ENCODE peak calls at places on chromosomes 6 and 20, in nine cellular contexts. One of them, this sample, is unnamed.

GRCh38 chr20:20887593-20888272 is 175.3 kb upstream of the RALGAPA2 start:
- DNase-seq in activated naive CD8-positive, alpha-beta T cell treated with anti-CD3 and anti-CD28 coated beads for 36 hours: no peak
- DNase-seq in fibroblast of pulmonary artery: no peak
- DNase-seq in left ventricle myocardium superior: no peak
- DNase-seq in stimulated activated CD4-positive, alpha-beta T cell treated with anti-CD3 and anti-CD28 coated beads, Interleukin-2, amount 100 ng/mL, for 4 hours: no peak
- DNase-seq in mammary epithelial cell: no peak
- DNase-seq in NCI-H526: no peak
- DNase-seq in stimulated activated naive CD8-positive, alpha-beta T cell treated with anti-CD3 and anti-CD28 coated beads, Interleukin-15, Interleukin-2, amounts not matched to agents 100 U/mL and 50 U/mL, for 24 hours: no peak
- DNase-seq in substantia nigra: no peak
- DNase-seq in this sample: no peak

GRCh38 chr6:24766685-24767462 is 7.9 kb upstream of the GMNN start:
- DNase-seq in activated naive CD8-positive, alpha-beta T cell treated with anti-CD3 and anti-CD28 coated beads for 36 hours: no peak
- DNase-seq in fibroblast of pulmonary artery: peak
- DNase-seq in left ventricle myocardium superior: no peak
- DNase-seq in stimulated activated CD4-positive, alpha-beta T cell treated with anti-CD3 and anti-CD28 coated beads, Interleukin-2, amount 100 ng/mL, for 4 hours: no peak
- DNase-seq in mammary epithelial cell: peak
- DNase-seq in NCI-H526: peak
- DNase-seq in stimulated activated naive CD8-positive, alpha-beta T cell treated with anti-CD3 and anti-CD28 coated beads, Interleukin-15, Interleukin-2, amounts not matched to agents 100 U/mL and 50 U/mL, for 24 hours: no peak
- DNase-seq in substantia nigra: no peak
- DNase-seq in this sample: no peak

GRCh38 chr6:37284781-37285180 is 26.8 kb upstream of the TMEM217 start:
- DNase-seq in activated naive CD8-positive, alpha-beta T cell treated with anti-CD3 and anti-CD28 coated beads for 36 hours: no peak
- DNase-seq in fibroblast of pulmonary artery: no peak
- DNase-seq in left ventricle myocardium superior: no peak
- DNase-seq in stimulated activated CD4-positive, alpha-beta T cell treated with anti-CD3 and anti-CD28 coated beads, Interleukin-2, amount 100 ng/mL, for 4 hours: no peak
- DNase-seq in mammary epithelial cell: no peak
- DNase-seq in NCI-H526: no peak
- DNase-seq in stimulated activated naive CD8-positive, alpha-beta T cell treated with anti-CD3 and anti-CD28 coated beads, Interleukin-15, Interleukin-2, amounts not matched to agents 100 U/mL and 50 U/mL, for 24 hours: no peak
- DNase-seq in substantia nigra: no peak
- DNase-seq in this sample: no peak

GRCh38 chr20:61499859-61500258 is 247.8 kb downstream of the CDH4 start:
- DNase-seq in activated naive CD8-positive, alpha-beta T cell treated with anti-CD3 and anti-CD28 coated beads for 36 hours: no peak
- DNase-seq in fibroblast of pulmonary artery: no peak
- DNase-seq in left ventricle myocardium superior: no peak
- DNase-seq in stimulated activated CD4-positive, alpha-beta T cell treated with anti-CD3 and anti-CD28 coated beads, Interleukin-2, amount 100 ng/mL, for 4 hours: no peak
- DNase-seq in mammary epithelial cell: no peak
- DNase-seq in NCI-H526: peak
- DNase-seq in stimulated activated naive CD8-positive, alpha-beta T cell treated with anti-CD3 and anti-CD28 coated beads, Interleukin-15, Interleukin-2, amounts not matched to agents 100 U/mL and 50 U/mL, for 24 hours: no peak
- DNase-seq in substantia nigra: no peak
- DNase-seq in this sample: no peak

GRCh38 chr6:168128006-168128630 is 49.1 kb upstream of the FRMD1 start:
- DNase-seq in activated naive CD8-positive, alpha-beta T cell treated with anti-CD3 and anti-CD28 coated beads for 36 hours: no peak
- DNase-seq in fibroblast of pulmonary artery: no peak
- DNase-seq in left ventricle myocardium superior: no peak
- DNase-seq in stimulated activated CD4-positive, alpha-beta T cell treated with anti-CD3 and anti-CD28 coated beads, Interleukin-2, amount 100 ng/mL, for 4 hours: no peak
- DNase-seq in mammary epithelial cell: no peak
- DNase-seq in NCI-H526: no peak
- DNase-seq in stimulated activated naive CD8-positive, alpha-beta T cell treated with anti-CD3 and anti-CD28 coated beads, Interleukin-15, Interleukin-2, amounts not matched to agents 100 U/mL and 50 U/mL, for 24 hours: no peak
- DNase-seq in substantia nigra: no peak
- DNase-seq in this sample: no peak

GRCh38 chr20:25250508-25250907 is 2.6 kb downstream of the PYGB start:
- DNase-seq in activated naive CD8-positive, alpha-beta T cell treated with anti-CD3 and anti-CD28 coated beads for 36 hours: no peak
- DNase-seq in fibroblast of pulmonary artery: no peak
- DNase-seq in left ventricle myocardium superior: no peak
- DNase-seq in stimulated activated CD4-positive, alpha-beta T cell treated with anti-CD3 and anti-CD28 coated beads, Interleukin-2, amount 100 ng/mL, for 4 hours: no peak
- DNase-seq in mammary epithelial cell: no peak
- DNase-seq in NCI-H526: no peak
- DNase-seq in stimulated activated naive CD8-positive, alpha-beta T cell treated with anti-CD3 and anti-CD28 coated beads, Interleukin-15, Interleukin-2, amounts not matched to agents 100 U/mL and 50 U/mL, for 24 hours: no peak
- DNase-seq in substantia nigra: no peak
- DNase-seq in this sample: peak

GRCh38 chr6:52310932-52311331 is 26.4 kb upstream of the MCM3 start:
- DNase-seq in activated naive CD8-positive, alpha-beta T cell treated with anti-CD3 and anti-CD28 coated beads for 36 hours: no peak
- DNase-seq in fibroblast of pulmonary artery: no peak
- DNase-seq in left ventricle myocardium superior: peak
- DNase-seq in stimulated activated CD4-positive, alpha-beta T cell treated with anti-CD3 and anti-CD28 coated beads, Interleukin-2, amount 100 ng/mL, for 4 hours: no peak
- DNase-seq in mammary epithelial cell: no peak
- DNase-seq in NCI-H526: no peak
- DNase-seq in stimulated activated naive CD8-positive, alpha-beta T cell treated with anti-CD3 and anti-CD28 coated beads, Interleukin-15, Interleukin-2, amounts not matched to agents 100 U/mL and 50 U/mL, for 24 hours: no peak
- DNase-seq in substantia nigra: peak
- DNase-seq in this sample: no peak

GRCh38 chr6:1864496-1864895 is 254.8 kb downstream of the FOXC1 start:
- DNase-seq in activated naive CD8-positive, alpha-beta T cell treated with anti-CD3 and anti-CD28 coated beads for 36 hours: no peak
- DNase-seq in fibroblast of pulmonary artery: no peak
- DNase-seq in left ventricle myocardium superior: no peak
- DNase-seq in stimulated activated CD4-positive, alpha-beta T cell treated with anti-CD3 and anti-CD28 coated beads, Interleukin-2, amount 100 ng/mL, for 4 hours: no peak
- DNase-seq in mammary epithelial cell: no peak
- DNase-seq in NCI-H526: peak
- DNase-seq in stimulated activated naive CD8-positive, alpha-beta T cell treated with anti-CD3 and anti-CD28 coated beads, Interleukin-15, Interleukin-2, amounts not matched to agents 100 U/mL and 50 U/mL, for 24 hours: no peak
- DNase-seq in substantia nigra: no peak
- DNase-seq in this sample: no peak

GRCh38 chr20:17617868-17618672 is 48.2 kb downstream of the DSTN start:
- DNase-seq in activated naive CD8-positive, alpha-beta T cell treated with anti-CD3 and anti-CD28 coated beads for 36 hours: no peak
- DNase-seq in fibroblast of pulmonary artery: no peak
- DNase-seq in left ventricle myocardium superior: no peak
- DNase-seq in stimulated activated CD4-positive, alpha-beta T cell treated with anti-CD3 and anti-CD28 coated beads, Interleukin-2, amount 100 ng/mL, for 4 hours: no peak
- DNase-seq in mammary epithelial cell: no peak
- DNase-seq in NCI-H526: no peak
- DNase-seq in stimulated activated naive CD8-positive, alpha-beta T cell treated with anti-CD3 and anti-CD28 coated beads, Interleukin-15, Interleukin-2, amounts not matched to agents 100 U/mL and 50 U/mL, for 24 hours: no peak
- DNase-seq in substantia nigra: no peak
- DNase-seq in this sample: peak